ENCODE peak calls at places on chromosomes 5 and 9, in eight cellular contexts. G is pancreas, J is HCT116, X is left ventricle myocardium inferior, R is HL-60, U is heart left ventricle, T is A673, Z is GM23338. D is an unnamed sample.
A peak's percentile ranks its signal among the peaks of the same experiment; 100 is the strongest.

GRCh38 chr5:177256296-177256695 is 47.2 kb downstream of the RAB24 start:
- DNase-seq in G (no peak), J (no peak), X (no peak), R (no peak), U (no peak), T (no peak), Z (no peak), D (no peak)

GRCh38 chr9:70639853-70640814 is 225.7 kb upstream of the KLF9 start:
- DNase-seq in G (no peak), J (peak; percentile 22), X (no peak), R (no peak), U (no peak), T (peak; percentile 61), Z (peak; percentile 86), D (peak; percentile 18)

GRCh38 chr5:1119312-1119831 is 7.5 kb upstream of the SLC12A7 start:
- DNase-seq in G (no peak), J (no peak), X (no peak), R (no peak), U (no peak), T (no peak), Z (no peak), D (no peak)

GRCh38 chr5:80083115-80083890 is 48.2 kb downstream of the THBS4 start:
- DNase-seq in G (no peak), J (peak; percentile 71), X (no peak), R (no peak), U (peak; percentile 34), T (peak; percentile 87), Z (peak; percentile 92), D (peak; percentile 29)

GRCh38 chr5:5340206-5340729 is 82.2 kb upstream of the ICE1 start:
- DNase-seq in G (peak; percentile 40), J (peak; percentile 80), X (peak; percentile 42), R (no peak), U (peak; percentile 33), T (peak; percentile 97), Z (peak; percentile 75), D (peak; percentile 49)

GRCh38 chr5:463301-463700 is 20.3 kb downstream of the EXOC3 start:
- DNase-seq in G (no peak), J (no peak), X (no peak), R (no peak), U (no peak), T (no peak), Z (no peak), D (no peak)

GRCh38 chr9:117745598-117745997 is 41.4 kb downstream of the TLR4 start:
- DNase-seq in G (no peak), J (no peak), X (no peak), R (no peak), U (no peak), T (no peak), Z (no peak), D (no peak)

GRCh38 chr5:132979367-132979935 is 16.0 kb upstream of the AFF4 start:
- DNase-seq in G (no peak), J (no peak), X (no peak), R (peak; percentile 35), U (no peak), T (no peak), Z (no peak), D (no peak)

GRCh38 chr5:139494832-139495231 is 12.3 kb upstream of the STING1 start:
- DNase-seq in G (no peak), J (no peak), X (no peak), R (no peak), U (no peak), T (no peak), Z (no peak), D (no peak)

GRCh38 chr9:112048924-112049785 is 125.9 kb downstream of the SUSD1 start:
- DNase-seq in G (no peak), J (no peak), X (no peak), R (no peak), U (no peak), T (no peak), Z (no peak), D (no peak)

GRCh38 chr9:107060026-107060425 is 197.1 kb downstream of the ZNF462 start:
- DNase-seq in G (no peak), J (no peak), X (no peak), R (no peak), U (no peak), T (no peak), Z (no peak), D (no peak)

GRCh38 chr5:86824642-86825041 is 206.9 kb downstream of the COX7C start:
- DNase-seq in G (peak; percentile 6), J (no peak), X (no peak), R (no peak), U (no peak), T (no peak), Z (no peak), D (no peak)

GRCh38 chr9:23851024-23851629 is 25.1 kb upstream of the ELAVL2 start:
- DNase-seq in G (no peak), J (no peak), X (no peak), R (no peak), U (no peak), T (no peak), Z (peak; percentile 74), D (no peak)

GRCh38 chr9:89408628-89409101 is 89.2 kb downstream of the SEMA4D start:
- DNase-seq in G (no peak), J (no peak), X (no peak), R (no peak), U (no peak), T (no peak), Z (no peak), D (no peak)

GRCh38 chr5:27639005-27639612 is 600.7 kb upstream of the CDH9 start:
- DNase-seq in G (no peak), J (no peak), X (no peak), R (no peak), U (no peak), T (no peak), Z (peak; percentile 4), D (no peak)

GRCh38 chr5:97499605-97500004 is 316.6 kb upstream of the RIOK2 start:
- DNase-seq in G (no peak), J (no peak), X (no peak), R (no peak), U (no peak), T (no peak), Z (no peak), D (no peak)

GRCh38 chr5:81225463-81225862 is 7.7 kb upstream of the CKMT2 start:
- DNase-seq in G (no peak), J (no peak), X (no peak), R (no peak), U (no peak), T (no peak), Z (no peak), D (no peak)

GRCh38 chr9:108161520-108161919 is 672.0 kb upstream of the KLF4 start:
- DNase-seq in G (no peak), J (no peak), X (no peak), R (no peak), U (no peak), T (no peak), Z (no peak), D (no peak)

GRCh38 chr5:172848419-172848818 is 14.4 kb downstream of the ERGIC1 start:
- DNase-seq in G (no peak), J (no peak), X (no peak), R (no peak), U (no peak), T (no peak), Z (no peak), D (no peak)

GRCh38 chr5:111735829-111736228 is 21.2 kb downstream of the NREP start:
- DNase-seq in G (no peak), J (no peak), X (peak; percentile 39), R (no peak), U (peak; percentile 36), T (peak; percentile 55), Z (peak; percentile 64), D (peak; percentile 92)
- H3K27ac ChIP-seq in G (no peak overlapping the region), J (no peak overlapping the region), X (no peak overlapping the region), R (no peak overlapping the region), U (no peak overlapping the region), T (no peak overlapping the region), Z (no peak overlapping the region), D (no peak overlapping the region)

GRCh38 chr5:67196537-67197059 is at the start of gene CD180:
- DNase-seq in G (no peak), J (no peak), X (peak; percentile 38), R (no peak), U (no peak), T (no peak), Z (no peak), D (no peak)

GRCh38 chr5:67193479-67193878 is 3.1 kb downstream of the CD180 start:
- DNase-seq in G (no peak), J (no peak), X (no peak), R (no peak), U (no peak), T (no peak), Z (no peak), D (no peak)

GRCh38 chr5:67192719-67193464 is 3.7 kb downstream of the CD180 start:
- DNase-seq in G (no peak), J (no peak), X (no peak), R (no peak), U (no peak), T (no peak), Z (no peak), D (no peak)

GRCh38 chr5:67195406-67196275 is 958 bp downstream of the CD180 start:
- DNase-seq in G (no peak), J (no peak), X (no peak), R (no peak), U (no peak), T (no peak), Z (no peak), D (no peak)

GRCh38 chr5:67194169-67194568 is 2.4 kb downstream of the CD180 start:
- DNase-seq in G (no peak), J (no peak), X (no peak), R (no peak), U (no peak), T (no peak), Z (no peak), D (no peak)
- H3K4me3 ChIP-seq in G (no peak overlapping the region), J (no peak overlapping the region), X (no peak overlapping the region), R (no peak overlapping the region), U (no peak overlapping the region), T (no peak overlapping the region), Z (no peak overlapping the region), D (no peak overlapping the region)

GRCh38 chr5:130138406-130139060 is 234.3 kb downstream of the CHSY3 start:
- DNase-seq in G (no peak), J (no peak), X (no peak), R (no peak), U (no peak), T (peak; percentile 2), Z (no peak), D (no peak)
- TF ChIP-seq CTCF in G (no peak), J (no peak), X (no peak), R (no peak), U (no peak), T (no peak), Z (no peak), D (no peak)

GRCh38 chr9:14095272-14095671 is 218.7 kb downstream of the NFIB start:
- DNase-seq in G (no peak), J (no peak), X (no peak), R (no peak), U (no peak), T (no peak), Z (peak; percentile 37), D (no peak)
- H3K27ac ChIP-seq in G (peak overlapping the region; percentile 90), J (no peak overlapping the region), X (peak overlapping the region; percentile 88), R (no peak overlapping the region), U (peak overlapping the region; percentile 79), T (no peak overlapping the region), Z (no peak overlapping the region), D (no peak overlapping the region)